ENCODE peak calls at places on chromosomes 1 and 21, in eight cellular contexts. P, S, R, U, G, D, V and I are unnamed samples. For H3K4me1, the result is how much of the 10 kb centered on the place peaks cover.

GRCh38 chr1:88774151-88774556 is 90.1 kb downstream of the PKN2 start:
- DNase-seq in D (no peak), S (no peak), V (no peak), R (no peak), P (peak), G (no peak), U (peak), I (peak)

GRCh38 chr21:40433575-40433974 is 413.4 kb downstream of the DSCAM start:
- DNase-seq in S (no peak), P (peak), U (no peak), G (no peak), D (no peak), V (no peak), R (no peak), I (peak)

GRCh38 chr1:162629077-162629637 is 3.1 kb upstream of the DDR2 start:
- DNase-seq in D (no peak), U (no peak), R (no peak), P (no peak), G (no peak), S (no peak), V (no peak), I (no peak)

GRCh38 chr1:84541679-84542078 is 32.6 kb downstream of the CTBS start:
- DNase-seq in U (peak), S (no peak), V (no peak), R (no peak), P (no peak), G (no peak), D (no peak), I (no peak)

GRCh38 chr1:228039006-228039481 is 32.2 kb downstream of the WNT3A start:
- DNase-seq in D (no peak), U (no peak), P (no peak), V (no peak), G (no peak), R (no peak), S (no peak), I (no peak)

GRCh38 chr1:160711528-160712311 is at the start of gene CD48:
- DNase-seq in V (no peak), S (no peak), R (no peak), D (peak), P (no peak), G (no peak), U (no peak), I (no peak)

GRCh38 chr1:3891329-3891867 is 8.7 kb downstream of the C1orf174 start:
- DNase-seq in P (no peak), G (no peak), V (no peak), D (no peak), R (no peak), S (no peak), U (no peak), I (no peak)

GRCh38 chr1:13697738-13698137 is 2.2 kb upstream of the PRDM2 start:
- DNase-seq in R (no peak), U (peak), P (peak), G (no peak), V (no peak), D (no peak), S (no peak), I (no peak)

GRCh38 chr1:192160186-192160585 is 1.9 kb downstream of the RGS18 start:
- DNase-seq in U (no peak), S (no peak), R (no peak), G (no peak), D (no peak), V (peak), P (no peak), I (no peak)

GRCh38 chr1:192157067-192157466 is 1.2 kb upstream of the RGS18 start:
- DNase-seq in S (no peak), P (no peak), R (no peak), V (no peak), D (no peak), G (no peak), U (no peak), I (no peak)

GRCh38 chr1:192159769-192160168 is 1.5 kb downstream of the RGS18 start:
- DNase-seq in S (no peak), P (no peak), G (no peak), V (no peak), U (no peak), R (no peak), D (no peak), I (no peak)

GRCh38 chr1:192158181-192158580 is at the start of gene RGS18:
- DNase-seq in S (no peak), R (no peak), V (peak), D (no peak), P (peak), U (no peak), G (no peak), I (no peak)

GRCh38 chr1:192159034-192159433 is 772 bp downstream of the RGS18 start:
- DNase-seq in P (no peak), R (no peak), V (no peak), G (no peak), U (no peak), S (no peak), D (no peak), I (no peak)
- H3K4me1 ChIP-seq in P (under half), R (under half), V (under half), G (under half), U (under half), S (under half), D (under half), I (under half)

GRCh38 chr1:184866991-184867788 is 107.1 kb downstream of the NIBAN1 start:
- DNase-seq in D (peak), U (no peak), R (peak), G (no peak), S (no peak), V (peak), P (no peak), I (peak)

GRCh38 chr1:184870319-184870718 is 104.0 kb downstream of the NIBAN1 start:
- DNase-seq in P (no peak), D (no peak), U (no peak), V (no peak), G (no peak), R (no peak), S (no peak), I (no peak)

GRCh38 chr1:184865831-184866230 is 108.5 kb downstream of the NIBAN1 start:
- DNase-seq in V (no peak), R (no peak), G (no peak), P (no peak), D (no peak), U (no peak), S (no peak), I (no peak)

GRCh38 chr1:184866582-184866981 is 107.7 kb downstream of the NIBAN1 start:
- DNase-seq in R (no peak), P (no peak), S (no peak), D (no peak), U (no peak), V (no peak), G (no peak), I (no peak)

DNA sequence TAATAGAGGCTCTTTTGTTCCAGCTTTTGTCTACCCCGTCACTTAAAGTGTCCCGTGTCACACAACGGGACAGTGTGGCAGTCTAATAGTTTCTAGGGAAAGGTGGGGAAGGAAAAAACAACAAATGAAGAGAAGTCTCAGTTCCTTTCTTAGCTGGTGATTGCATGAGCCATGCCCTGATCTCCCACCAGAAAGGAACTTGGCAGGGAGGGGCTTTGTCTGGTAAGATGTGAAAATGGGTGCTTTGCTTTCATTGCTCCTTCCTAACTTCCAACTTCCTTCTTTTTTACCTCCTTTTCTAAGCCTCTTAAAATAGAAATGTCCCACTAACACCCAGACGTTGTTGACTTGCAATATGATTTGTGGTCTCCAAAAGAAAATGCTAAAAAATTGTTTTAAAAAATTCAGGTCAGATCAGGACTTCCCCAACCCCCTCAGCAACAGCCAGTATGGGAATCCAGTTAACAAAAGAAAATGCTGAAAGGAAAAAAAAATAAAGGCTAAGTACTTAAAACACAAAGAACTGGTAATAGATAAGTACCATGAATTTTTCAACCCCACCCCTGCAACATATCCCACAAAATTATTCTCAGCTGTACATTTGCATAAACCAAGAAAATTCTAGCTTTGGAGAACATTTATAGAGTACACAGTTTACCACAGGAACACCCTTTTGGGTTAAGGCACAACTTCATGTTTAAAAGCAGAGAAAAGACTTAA is 106.3 kb downstream of the NIBAN1 start:
- DNase-seq in P (no peak), S (no peak), R (no peak), V (no peak), D (no peak), G (no peak), U (no peak), I (no peak)
- H3K27ac ChIP-seq in P (no peak), S (peak), R (no peak), V (no peak), D (peak), G (peak), U (no peak), I (peak)

GRCh38 chr1:8276173-8276914 is 41.6 kb upstream of the SLC45A1 start:
- DNase-seq in R (no peak), V (no peak), U (peak), P (no peak), G (no peak), D (no peak), S (no peak), I (no peak)

GRCh38 chr1:8274396-8274795 is 43.5 kb upstream of the SLC45A1 start:
- DNase-seq in R (no peak), G (peak), U (no peak), P (no peak), S (no peak), D (no peak), V (no peak), I (no peak)

GRCh38 chr1:8281843-8282509 is 35.9 kb upstream of the SLC45A1 start:
- DNase-seq in D (no peak), S (no peak), P (no peak), G (no peak), U (no peak), R (no peak), V (peak), I (no peak)

DNA sequence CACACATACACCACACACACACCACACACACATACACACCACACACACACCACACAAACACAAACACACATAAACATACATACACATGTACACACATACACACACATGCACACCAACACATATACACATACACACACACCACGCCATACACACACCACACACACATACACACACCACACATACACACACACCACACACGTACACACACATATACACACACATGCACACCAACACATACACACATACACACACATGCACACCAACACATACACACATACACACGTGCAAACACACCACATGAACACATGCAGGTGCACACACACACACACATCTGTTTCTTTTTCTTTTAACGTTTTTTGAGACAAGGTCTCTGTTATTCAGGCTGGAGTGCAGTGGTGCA is 41.0 kb upstream of the SLC45A1 start:
- DNase-seq in S (no peak), G (no peak), V (no peak), R (no peak), D (no peak), P (no peak), U (no peak), I (no peak)
- H3K4me1 ChIP-seq in S (under half), G (under half), V (under half), R (under half), D (under half), P (under half), U (under half), I (under half)

GRCh38 chr1:178263341-178263740 is 169.4 kb downstream of the RASAL2 start:
- DNase-seq in P (peak), S (no peak), D (no peak), V (peak), G (no peak), R (no peak), U (no peak), I (no peak)
- H3K27ac ChIP-seq in P (peak), S (no peak), D (no peak), V (peak), G (no peak), R (peak), U (peak), I (no peak)

GRCh38 chr1:230105754-230106625 is 39.0 kb downstream of the GALNT2 start:
- DNase-seq in G (peak), R (no peak), D (no peak), P (peak), V (peak), S (no peak), U (peak), I (no peak)
- H3K4me1 ChIP-seq in G (half or more), R (half or more), D (under half), P (under half), V (under half), S (under half), U (half or more), I (under half)